ENCODE peak calls at places on chromosomes 16 and 17, in four cellular contexts. B is substantia nigra, V is lung microvascular endothelial cell, O is pancreas. G is an unnamed sample.

GRCh38 chr17:12618557-12618956 is 47.1 kb upstream of the MYOCD start:
- DNase-seq in V (no peak), B (no peak), O (no peak), G (no peak)

GRCh38 chr17:55435408-55435807 is 13.8 kb upstream of the MMD start:
- DNase-seq in V (no peak), O (no peak), B (no peak), G (no peak)

GRCh38 chr16:81650982-81651562 is 128.0 kb upstream of the PLCG2 start:
- DNase-seq in V (no peak), B (no peak), O (no peak), G (no peak)

GRCh38 chr16:11431915-11432465 is 86.7 kb downstream of the RMI2 start:
- DNase-seq in V (no peak), B (no peak), O (no peak), G (no peak)

GRCh38 chr17:17054636-17055035 is 12.4 kb downstream of the MPRIP start:
- DNase-seq in B (no peak), V (no peak), O (no peak), G (no peak)

GRCh38 chr17:29393451-29393850 is 3.3 kb downstream of the TAOK1 start:
- DNase-seq in B (no peak), V (peak), O (no peak), G (no peak)

GRCh38 chr17:44212507-44213402 is 6.7 kb downstream of the UBTF start:
- DNase-seq in B (no peak), V (no peak), O (peak), G (no peak)

GRCh38 chr17:21352981-21353265 is 23.2 kb upstream of the KCNJ12 start:
- DNase-seq in B (no peak), O (no peak), V (no peak), G (no peak)

GRCh38 chr16:25691519-25692091 is at the start of gene HS3ST4:
- DNase-seq in B (no peak), V (no peak), O (no peak), G (peak)

GRCh38 chr17:27466376-27466747 is 10.1 kb downstream of the KSR1 start:
- DNase-seq in B (no peak), O (no peak), V (no peak), G (no peak)

GRCh38 chr16:57190136-57190535 is 4.0 kb downstream of the RSPRY1 start:
- DNase-seq in B (no peak), O (no peak), V (no peak), G (no peak)

GRCh38 chr17:29615048-29615385 is 7.7 kb downstream of the CORO6 start:
- DNase-seq in B (no peak), O (peak), V (no peak), G (no peak)

GRCh38 chr16:66553223-66553622 is 847 bp downstream of the CKLF start:
- DNase-seq in B (no peak), V (no peak), O (no peak), G (no peak)

GRCh38 chr17:20045476-20045875 is 36.3 kb downstream of the SPECC1 start:
- DNase-seq in B (no peak), V (no peak), O (no peak), G (no peak)

GRCh38 chr17:17425005-17425404 is 51.8 kb upstream of the MED9 start:
- DNase-seq in B (no peak), O (no peak), V (no peak), G (no peak)

GRCh38 chr17:79659376-79659775 is 48.5 kb upstream of the RBFOX3 start:
- DNase-seq in V (no peak), O (no peak), B (no peak), G (no peak)

GRCh38 chr17:20267459-20267842 is 199.9 kb downstream of the LGALS9B start:
- DNase-seq in V (no peak), O (no peak), B (no peak), G (no peak)

GRCh38 chr17:951388-952132 is 28.0 kb downstream of the NXN start:
- DNase-seq in V (peak), B (no peak), O (no peak), G (no peak)

GRCh38 chr16:47732122-47732805 is 271.1 kb downstream of the PHKB start:
- DNase-seq in B (no peak), O (no peak), V (no peak), G (no peak)

GRCh38 chr17:29949708-29950107 is 8.3 kb downstream of the EFCAB5 start:
- DNase-seq in B (no peak), O (no peak), V (no peak), G (no peak)

GRCh38 chr16:11783319-11784047 is 13.6 kb downstream of the ZC3H7A start:
- DNase-seq in O (no peak), B (no peak), V (peak), G (no peak)

GRCh38 chr16:4351880-4352279 is 759 bp upstream of the PAM16 start:
- DNase-seq in B (no peak), O (no peak), V (peak), G (no peak)

GRCh38 chr17:9684955-9685621 is 39.8 kb downstream of the USP43 start:
- DNase-seq in O (no peak), B (no peak), V (no peak), G (no peak)

GRCh38 chr16:52184336-52184735 is 362.6 kb downstream of the TOX3 start:
- DNase-seq in B (no peak), V (no peak), O (no peak), G (no peak)

GRCh38 chr17:78647030-78647429 is 69.8 kb upstream of the DNAH17 start:
- DNase-seq in O (no peak), B (no peak), V (no peak), G (no peak)

GRCh38 chr17:50469671-50470305 is 1.1 kb upstream of the CHAD start:
- DNase-seq in O (peak), V (no peak), B (no peak), G (no peak)

GRCh38 chr16:68371706-68372380 is 61.0 kb downstream of the PRMT7 start:
- DNase-seq in V (no peak), O (no peak), B (no peak), G (no peak)

GRCh38 chr17:48545539-48545938 is 630 bp upstream of the HOXB2 start:
- DNase-seq in B (no peak), V (no peak), O (no peak), G (no peak)

GRCh38 chr17:1196946-1197345 is 17.2 kb upstream of the ABR start:
- DNase-seq in O (no peak), B (no peak), V (no peak), G (no peak)

GRCh38 chr16:54285414-54286066 is 1.0 kb downstream of the IRX3 start:
- DNase-seq in O (peak), B (no peak), V (no peak), G (no peak)

GRCh38 chr16:89422527-89422904 is 67.8 kb downstream of the ANKRD11 start:
- DNase-seq in B (no peak), O (no peak), V (peak), G (no peak)

GRCh38 chr16:85746431-85747227 is 4.3 kb downstream of the C16orf74 start:
- DNase-seq in O (no peak), V (no peak), B (no peak), G (no peak)

GRCh38 chr17:30571921-30572320 is 94.7 kb downstream of the GOSR1 start:
- DNase-seq in O (no peak), B (no peak), V (no peak), G (no peak)

GRCh38 chr16:49021136-49021535 is 260.5 kb downstream of the CBLN1 start:
- DNase-seq in B (no peak), V (peak), O (no peak), G (no peak)

GRCh38 chr16:67236551-67237395 is 9.8 kb downstream of the TMEM208 start:
- DNase-seq in O (peak), B (no peak), V (peak), G (no peak)

GRCh38 chr16:89256651-89257254 is 39.2 kb downstream of the ZNF778 start:
- DNase-seq in O (no peak), B (no peak), V (peak), G (peak)